ENCODE peak calls at places on chromosome 2, in ten cellular contexts. One of them, this sample, is unnamed.

GRCh38 chr2:240997856-240998705 is at the start of gene SNED1:
- DNase-seq in activated CD4-positive, CD25-positive, alpha-beta regulatory T cell treated with anti-CD3 and anti-CD28 coated beads, Interleukin-2, amount 50 U/mL, for 16 hours: no peak
- DNase-seq in germinal center: peak; percentile 82
- DNase-seq in NCI-H345: peak; percentile 71
- DNase-seq in M059J: peak; percentile 53
- DNase-seq in stimulated activated CD4-positive, alpha-beta T cell treated with anti-CD3 and anti-CD28 coated beads, Interleukin-2, amount 100 ng/mL, for 48 hours: peak; percentile 39
- DNase-seq in NCI-H526: no peak
- DNase-seq in GOT3: peak; percentile 21
- DNase-seq in hypothalamus: peak; percentile 27
- DNase-seq in fibroblast of the conjunctiva: peak; percentile 63
- DNase-seq in this sample: no peak

GRCh38 chr2:128628206-128628605 is 309.5 kb upstream of the HS6ST1 start:
- DNase-seq in NCI-H345: no peak
- DNase-seq in activated CD4-positive, CD25-positive, alpha-beta regulatory T cell treated with anti-CD3 and anti-CD28 coated beads, Interleukin-2, amount 50 U/mL, for 16 hours: no peak
- DNase-seq in hypothalamus: no peak
- DNase-seq in germinal center: no peak
- DNase-seq in M059J: no peak
- DNase-seq in NCI-H526: no peak
- DNase-seq in stimulated activated CD4-positive, alpha-beta T cell treated with anti-CD3 and anti-CD28 coated beads, Interleukin-2, amount 100 ng/mL, for 48 hours: no peak
- DNase-seq in GOT3: no peak
- DNase-seq in fibroblast of the conjunctiva: no peak
- DNase-seq in this sample: no peak

GRCh38 chr2:181698230-181698629 is 17.9 kb upstream of the NEUROD1 start:
- DNase-seq in GOT3: no peak
- DNase-seq in activated CD4-positive, CD25-positive, alpha-beta regulatory T cell treated with anti-CD3 and anti-CD28 coated beads, Interleukin-2, amount 50 U/mL, for 16 hours: no peak
- DNase-seq in germinal center: no peak
- DNase-seq in NCI-H345: no peak
- DNase-seq in hypothalamus: no peak
- DNase-seq in stimulated activated CD4-positive, alpha-beta T cell treated with anti-CD3 and anti-CD28 coated beads, Interleukin-2, amount 100 ng/mL, for 48 hours: no peak
- DNase-seq in M059J: no peak
- DNase-seq in fibroblast of the conjunctiva: no peak
- DNase-seq in NCI-H526: no peak
- DNase-seq in this sample: no peak

GRCh38 chr2:176130153-176130916 is 830 bp downstream of the HOXD8 start:
- DNase-seq in stimulated activated CD4-positive, alpha-beta T cell treated with anti-CD3 and anti-CD28 coated beads, Interleukin-2, amount 100 ng/mL, for 48 hours: no peak
- DNase-seq in germinal center: no peak
- DNase-seq in NCI-H526: peak; percentile 34
- DNase-seq in GOT3: no peak
- DNase-seq in M059J: no peak
- DNase-seq in hypothalamus: no peak
- DNase-seq in NCI-H345: peak; percentile 76
- DNase-seq in activated CD4-positive, CD25-positive, alpha-beta regulatory T cell treated with anti-CD3 and anti-CD28 coated beads, Interleukin-2, amount 50 U/mL, for 16 hours: no peak
- DNase-seq in fibroblast of the conjunctiva: no peak
- DNase-seq in this sample: no peak

GRCh38 chr2:127576433-127577207 is 41.1 kb downstream of the MYO7B start:
- DNase-seq in GOT3: peak; percentile 46
- DNase-seq in NCI-H526: no peak
- DNase-seq in NCI-H345: no peak
- DNase-seq in activated CD4-positive, CD25-positive, alpha-beta regulatory T cell treated with anti-CD3 and anti-CD28 coated beads, Interleukin-2, amount 50 U/mL, for 16 hours: no peak
- DNase-seq in fibroblast of the conjunctiva: peak; percentile 62
- DNase-seq in hypothalamus: peak; percentile 15
- DNase-seq in stimulated activated CD4-positive, alpha-beta T cell treated with anti-CD3 and anti-CD28 coated beads, Interleukin-2, amount 100 ng/mL, for 48 hours: no peak
- DNase-seq in M059J: peak; percentile 89
- DNase-seq in germinal center: no peak
- DNase-seq in this sample: no peak

GRCh38 chr2:39266906-39267434 is 23.2 kb upstream of the CDKL4 start:
- DNase-seq in NCI-H526: no peak
- DNase-seq in stimulated activated CD4-positive, alpha-beta T cell treated with anti-CD3 and anti-CD28 coated beads, Interleukin-2, amount 100 ng/mL, for 48 hours: no peak
- DNase-seq in GOT3: no peak
- DNase-seq in germinal center: no peak
- DNase-seq in M059J: peak; percentile 18
- DNase-seq in NCI-H345: no peak
- DNase-seq in activated CD4-positive, CD25-positive, alpha-beta regulatory T cell treated with anti-CD3 and anti-CD28 coated beads, Interleukin-2, amount 50 U/mL, for 16 hours: no peak
- DNase-seq in hypothalamus: no peak
- DNase-seq in fibroblast of the conjunctiva: no peak
- DNase-seq in this sample: no peak

GRCh38 chr2:112749755-112750559 is 14.5 kb downstream of the CKAP2L start:
- DNase-seq in NCI-H526: peak; percentile 25
- DNase-seq in GOT3: peak; percentile 11
- DNase-seq in NCI-H345: peak; percentile 62
- DNase-seq in M059J: peak; percentile 72
- DNase-seq in stimulated activated CD4-positive, alpha-beta T cell treated with anti-CD3 and anti-CD28 coated beads, Interleukin-2, amount 100 ng/mL, for 48 hours: peak; percentile 86
- DNase-seq in activated CD4-positive, CD25-positive, alpha-beta regulatory T cell treated with anti-CD3 and anti-CD28 coated beads, Interleukin-2, amount 50 U/mL, for 16 hours: peak; percentile 58
- DNase-seq in hypothalamus: peak; percentile 41
- DNase-seq in germinal center: peak; percentile 78
- DNase-seq in fibroblast of the conjunctiva: peak; percentile 73
- DNase-seq in this sample: peak; percentile 72

GRCh38 chr2:234694244-234695013 is 197.5 kb upstream of the ARL4C start:
- DNase-seq in germinal center: no peak
- DNase-seq in M059J: peak; percentile 91
- DNase-seq in fibroblast of the conjunctiva: peak; percentile 49
- DNase-seq in hypothalamus: no peak
- DNase-seq in NCI-H526: no peak
- DNase-seq in NCI-H345: no peak
- DNase-seq in stimulated activated CD4-positive, alpha-beta T cell treated with anti-CD3 and anti-CD28 coated beads, Interleukin-2, amount 100 ng/mL, for 48 hours: no peak
- DNase-seq in activated CD4-positive, CD25-positive, alpha-beta regulatory T cell treated with anti-CD3 and anti-CD28 coated beads, Interleukin-2, amount 50 U/mL, for 16 hours: no peak
- DNase-seq in GOT3: no peak
- DNase-seq in this sample: no peak

GRCh38 chr2:229132236-229132635 is 138.9 kb downstream of the PID1 start:
- DNase-seq in NCI-H345: no peak
- DNase-seq in GOT3: no peak
- DNase-seq in activated CD4-positive, CD25-positive, alpha-beta regulatory T cell treated with anti-CD3 and anti-CD28 coated beads, Interleukin-2, amount 50 U/mL, for 16 hours: no peak
- DNase-seq in fibroblast of the conjunctiva: no peak
- DNase-seq in stimulated activated CD4-positive, alpha-beta T cell treated with anti-CD3 and anti-CD28 coated beads, Interleukin-2, amount 100 ng/mL, for 48 hours: no peak
- DNase-seq in hypothalamus: no peak
- DNase-seq in NCI-H526: no peak
- DNase-seq in germinal center: no peak
- DNase-seq in M059J: no peak
- DNase-seq in this sample: no peak